ENCODE peak calls at places on chromosomes 5 and 9, in six cellular contexts. N, V, J, D, Y and R are unnamed samples.

GRCh38 chr5:142324871-142325676 is at the start of gene SPRY4:
- DNase-seq in J (peak), Y (peak), V (peak), N (peak), D (peak), R (peak)

GRCh38 chr9:127927457-127928231 is 2.9 kb downstream of the PIP5KL1 start:
- DNase-seq in D (no peak), Y (no peak), J (no peak), V (peak), N (peak), R (no peak)

GRCh38 chr5:113236536-113237308 is 198.1 kb downstream of the TSSK1B start:
- DNase-seq in N (no peak), V (no peak), Y (no peak), J (no peak), D (no peak), R (no peak)

GRCh38 chr5:112668016-112668415 is 69.7 kb upstream of the APC start:
- DNase-seq in D (no peak), N (no peak), V (no peak), J (peak), Y (no peak), R (no peak)

GRCh38 chr5:26553079-26553478 is 485.3 kb downstream of the CDH9 start:
- DNase-seq in J (no peak), V (no peak), Y (no peak), D (no peak), N (no peak), R (no peak)

GRCh38 chr9:135221951-135222631 is 134.6 kb downstream of the OLFM1 start:
- DNase-seq in Y (no peak), J (no peak), N (no peak), D (no peak), V (no peak), R (no peak)

GRCh38 chr5:175671013-175671412 is 13.1 kb downstream of the HRH2 start:
- DNase-seq in V (no peak), J (no peak), D (no peak), Y (no peak), N (no peak), R (no peak)

GRCh38 chr9:89623925-89624420 is 19.2 kb downstream of the GADD45G start:
- DNase-seq in Y (no peak), N (no peak), V (no peak), D (no peak), J (no peak), R (no peak)

GRCh38 chr5:71731015-71731414 is 11.9 kb downstream of the CARTPT start:
- DNase-seq in N (no peak), Y (no peak), J (no peak), D (no peak), V (no peak), R (no peak)

GRCh38 chr9:84439253-84439652 is 98.7 kb upstream of the SLC28A3 start:
- DNase-seq in J (no peak), N (no peak), V (no peak), Y (peak), D (no peak), R (no peak)